ENCODE peak calls at places on chromosome 12, in six cellular contexts. I is neural progenitor cell, K is lower leg skin, C is glutamatergic neuron, E is GM10248, F is cardiac fibroblast. N is an unnamed sample.

GRCh38 chr12:104910196-104910840 is 47.8 kb downstream of the SLC41A2 start:
- DNase-seq in I (no peak), F (peak), C (no peak), E (no peak), K (no peak), N (no peak)

GRCh38 chr12:106769546-106769945 is 4.9 kb upstream of the RIC8B start:
- DNase-seq in C (no peak), I (no peak), E (no peak), K (no peak), F (no peak), N (no peak)

GRCh38 chr12:49635036-49635435 is 11.7 kb downstream of the PRPF40B start:
- DNase-seq in C (no peak), F (no peak), E (no peak), K (no peak), I (no peak), N (no peak)

GRCh38 chr12:121448771-121449315 is 48.9 kb downstream of the RNF34 start:
- DNase-seq in I (no peak), K (no peak), C (no peak), E (no peak), F (no peak), N (no peak)

GRCh38 chr12:44193281-44193680 is 357.4 kb downstream of the TMEM117 start:
- DNase-seq in E (peak), C (no peak), F (no peak), I (no peak), K (no peak), N (no peak)

GRCh38 chr12:4031703-4032291 is 158.6 kb upstream of the PARP11 start:
- DNase-seq in I (no peak), K (peak), F (peak), E (no peak), C (no peak), N (peak)

GRCh38 chr12:121803861-121804416 is at the start of gene SETD1B:
- DNase-seq in C (peak), I (peak), K (no peak), F (peak), E (peak), N (peak)

GRCh38 chr12:78407722-78408121 is 456.9 kb upstream of the SYT1 start:
- DNase-seq in F (peak), E (no peak), I (no peak), K (no peak), C (no peak), N (no peak)

GRCh38 chr12:24960222-24960855 is 11.4 kb upstream of the BCAT1 start:
- DNase-seq in E (peak), I (peak), K (no peak), C (peak), F (peak), N (no peak)
- TF ChIP-seq CTCF in E (peak), I (peak), K (no peak), C (peak), F (peak), N (no peak)

DNA sequence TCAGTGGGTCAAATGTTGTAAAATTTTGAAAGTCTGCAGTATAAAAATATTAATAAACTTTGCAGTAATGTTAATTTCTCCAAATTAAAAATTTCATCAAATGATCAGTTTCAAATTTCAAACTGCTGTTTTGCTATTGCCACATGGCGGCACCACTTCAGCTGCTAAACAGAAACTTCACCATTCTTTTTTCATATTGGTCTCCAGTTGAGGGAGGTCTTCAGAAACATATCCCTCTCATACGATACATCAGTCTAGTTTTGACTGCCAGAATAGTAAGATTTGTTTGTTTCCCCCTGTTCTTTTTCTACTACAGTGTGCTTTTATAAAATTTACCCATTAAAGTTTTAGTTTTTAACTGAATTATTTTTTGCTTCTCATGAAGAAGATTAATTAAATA is 4.2 kb upstream of the TRHDE start:
- DNase-seq in E (no peak), C (no peak), K (no peak), I (no peak), F (no peak), N (no peak)
- TF ChIP-seq CTCF in E (no peak), C (peak), K (no peak), I (peak), F (peak), N (no peak)

DNA sequence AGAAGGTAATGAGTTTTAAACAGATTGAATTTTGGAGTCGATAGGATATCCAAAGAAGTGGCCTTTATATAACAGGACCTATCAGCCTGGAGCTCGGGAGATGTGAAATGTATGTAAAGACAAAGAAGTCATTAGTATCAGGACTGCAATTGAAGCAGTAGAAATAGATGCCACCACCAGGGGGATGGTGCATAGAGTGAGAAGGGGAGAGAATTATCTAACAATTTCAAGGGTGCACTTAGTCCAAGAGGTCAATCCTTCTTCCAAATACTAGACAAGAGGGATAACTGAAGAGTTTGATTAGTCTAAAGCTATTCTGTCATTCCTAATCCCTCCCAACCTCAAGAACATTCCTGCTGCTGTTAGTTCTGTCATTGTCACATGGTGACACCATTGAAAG is 127.8 kb downstream of the CFAP54 start:
- DNase-seq in C (no peak), I (no peak), K (no peak), E (no peak), F (peak), N (no peak)
- TF ChIP-seq CTCF in C (peak), I (peak), K (no peak), E (no peak), F (peak), N (no peak)

GRCh38 chr12:82954064-82954463 is 267.4 kb downstream of the TMTC2 start:
- DNase-seq in I (no peak), E (no peak), F (no peak), K (no peak), C (no peak), N (no peak)

GRCh38 chr12:82952946-82953345 is 266.2 kb downstream of the TMTC2 start:
- DNase-seq in F (no peak), K (no peak), I (no peak), C (no peak), E (peak), N (no peak)

GRCh38 chr12:82954572-82954971 is 267.9 kb downstream of the TMTC2 start:
- DNase-seq in I (no peak), C (no peak), K (no peak), E (no peak), F (no peak), N (no peak)

GRCh38 chr12:82955020-82955419 is 268.3 kb downstream of the TMTC2 start:
- DNase-seq in F (no peak), I (no peak), K (no peak), C (no peak), E (no peak), N (no peak)

GRCh38 chr12:82953397-82953796 is 266.7 kb downstream of the TMTC2 start:
- DNase-seq in F (no peak), C (no peak), I (no peak), E (no peak), K (no peak), N (no peak)
- TF ChIP-seq CTCF in F (no peak), C (no peak), I (no peak), E (no peak), K (no peak), N (no peak)

GRCh38 chr12:56189918-56190694 is 823 bp upstream of the SMARCC2 start:
- DNase-seq in K (peak), C (peak), I (peak), E (peak), F (peak), N (peak)
- TF ChIP-seq CTCF in K (no peak), C (peak), I (no peak), E (no peak), F (no peak), N (no peak)

GRCh38 chr12:97685360-97685759 is 222.8 kb downstream of the RMST start:
- DNase-seq in K (no peak), F (no peak), E (no peak), I (no peak), C (no peak), N (no peak)
- TF ChIP-seq CTCF in K (no peak), F (no peak), E (no peak), I (no peak), C (no peak), N (no peak)

DNA sequence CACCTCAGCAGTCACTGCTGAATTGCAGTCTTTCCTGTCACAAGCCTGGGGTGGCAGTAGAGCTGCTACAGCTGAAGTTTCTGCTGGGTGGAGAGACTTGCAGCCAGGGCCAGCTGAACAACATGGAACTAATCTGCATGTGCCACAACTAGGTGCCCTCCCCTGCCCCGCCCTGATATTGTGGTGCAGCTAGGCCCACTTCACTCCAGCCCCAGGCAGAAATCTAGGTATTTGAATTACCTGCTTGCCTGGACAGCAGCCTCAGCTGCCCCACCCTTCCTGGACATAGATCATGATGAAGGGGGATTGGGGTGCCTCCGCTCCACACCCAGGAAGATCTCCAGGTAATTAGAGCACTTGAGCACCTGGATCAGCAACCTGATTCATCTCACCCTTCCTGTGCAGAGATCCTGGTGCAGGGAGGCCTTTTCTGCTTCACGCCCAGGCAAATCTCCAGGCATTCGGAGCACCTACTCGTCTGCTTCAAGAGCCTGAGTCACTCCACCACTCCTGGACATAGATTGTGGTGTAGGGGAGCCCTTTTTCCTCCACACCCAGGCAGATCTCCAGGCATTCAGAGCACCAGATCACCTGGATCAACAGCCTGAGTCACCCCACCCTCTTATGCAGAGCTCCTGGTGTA is 477.0 kb downstream of the SOX5 start:
- DNase-seq in I (no peak), K (peak), C (no peak), E (no peak), F (no peak), N (no peak)
- TF ChIP-seq CTCF in I (no peak), K (no peak), C (no peak), E (no peak), F (no peak), N (no peak)

DNA sequence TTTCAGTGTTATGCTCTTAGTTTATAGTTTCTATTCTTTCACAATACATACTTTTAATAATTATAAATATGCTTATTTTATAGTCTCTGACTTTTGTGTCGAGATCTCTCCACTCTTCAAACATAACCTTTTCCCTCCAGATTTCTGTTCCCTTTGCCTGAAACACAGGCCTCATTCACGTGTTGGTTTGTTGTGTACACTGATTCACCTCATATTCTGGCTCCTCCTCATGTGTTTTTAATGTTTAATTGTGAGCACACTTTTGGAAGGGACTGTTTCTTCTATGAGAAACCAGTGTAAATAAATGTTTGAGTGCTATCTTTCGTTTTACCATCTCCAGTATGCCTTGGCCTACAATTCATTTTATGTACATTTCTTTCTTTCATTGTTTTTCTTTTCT is 20.1 kb downstream of the LIN7A start:
- DNase-seq in C (no peak), F (no peak), K (no peak), I (no peak), E (no peak), N (no peak)
- TF ChIP-seq CTCF in C (no peak), F (no peak), K (no peak), I (no peak), E (no peak), N (no peak)